ENCODE peak calls at places on chromosomes 5 and 9, in six cellular contexts. One of them, this sample, is unnamed.

GRCh38 chr9:99158629-99159028 is 53.7 kb downstream of the TGFBR1 start:
- DNase-seq in IMR-90: no peak
- DNase-seq in neuronal stem cell: no peak
- DNase-seq in H1: no peak
- DNase-seq in H9: no peak
- DNase-seq in mesenchymal stem cell: no peak
- DNase-seq in this sample: no peak

GRCh38 chr5:38640012-38640395 is 83.6 kb upstream of the LIFR start:
- DNase-seq in IMR-90: peak; percentile 24
- DNase-seq in neuronal stem cell: no peak
- DNase-seq in H1: no peak
- DNase-seq in H9: no peak
- DNase-seq in mesenchymal stem cell: peak; percentile 68
- DNase-seq in this sample: no peak

GRCh38 chr5:179317411-179318192 is 27.7 kb downstream of the ADAMTS2 start:
- DNase-seq in IMR-90: no peak
- DNase-seq in neuronal stem cell: no peak
- DNase-seq in H1: no peak
- DNase-seq in H9: no peak
- DNase-seq in mesenchymal stem cell: no peak
- DNase-seq in this sample: no peak

GRCh38 chr5:96023518-96023917 is 61.9 kb upstream of the ELL2 start:
- DNase-seq in IMR-90: peak; percentile 69
- DNase-seq in neuronal stem cell: no peak
- DNase-seq in H1: no peak
- DNase-seq in H9: no peak
- DNase-seq in mesenchymal stem cell: peak; percentile 49
- DNase-seq in this sample: peak; percentile 20

GRCh38 chr5:133700251-133700650 is 87.9 kb upstream of the FSTL4 start:
- DNase-seq in IMR-90: no peak
- DNase-seq in neuronal stem cell: no peak
- DNase-seq in H1: no peak
- DNase-seq in H9: no peak
- DNase-seq in mesenchymal stem cell: no peak
- DNase-seq in this sample: no peak

GRCh38 chr9:14415947-14416346 is 102.0 kb upstream of the NFIB start:
- DNase-seq in IMR-90: peak; percentile 92
- DNase-seq in neuronal stem cell: no peak
- DNase-seq in H1: no peak
- DNase-seq in H9: no peak
- DNase-seq in mesenchymal stem cell: peak; percentile 87
- DNase-seq in this sample: no peak

GRCh38 chr5:72015103-72015548 is 92.1 kb upstream of the MAP1B start:
- DNase-seq in IMR-90: peak; percentile 56
- DNase-seq in neuronal stem cell: no peak
- DNase-seq in H1: no peak
- DNase-seq in H9: no peak
- DNase-seq in mesenchymal stem cell: peak; percentile 36
- DNase-seq in this sample: no peak

GRCh38 chr5:168422431-168422830 is 63.8 kb upstream of the RARS1 start:
- DNase-seq in IMR-90: no peak
- DNase-seq in neuronal stem cell: no peak
- DNase-seq in H1: no peak
- DNase-seq in H9: no peak
- DNase-seq in mesenchymal stem cell: no peak
- DNase-seq in this sample: peak; percentile 57

GRCh38 chr9:137055385-137056364 is 1.8 kb upstream of the ENTPD2 start:
- DNase-seq in IMR-90: peak; percentile 41
- DNase-seq in neuronal stem cell: no peak
- DNase-seq in H1: no peak
- DNase-seq in H9: no peak
- DNase-seq in mesenchymal stem cell: no peak
- DNase-seq in this sample: no peak

GRCh38 chr5:102778478-102778877 is 23.4 kb downstream of the PAM start:
- DNase-seq in IMR-90: peak; percentile 74
- DNase-seq in neuronal stem cell: no peak
- DNase-seq in H1: no peak
- DNase-seq in H9: no peak
- DNase-seq in mesenchymal stem cell: no peak
- DNase-seq in this sample: no peak

GRCh38 chr5:67310169-67310568 is 113.6 kb upstream of the CD180 start:
- DNase-seq in IMR-90: no peak
- DNase-seq in neuronal stem cell: no peak
- DNase-seq in H1: no peak
- DNase-seq in H9: no peak
- DNase-seq in mesenchymal stem cell: no peak
- DNase-seq in this sample: no peak

GRCh38 chr5:76729373-76730290 is 13.7 kb downstream of the F2R start:
- DNase-seq in IMR-90: no peak
- DNase-seq in neuronal stem cell: no peak
- DNase-seq in H1: no peak
- DNase-seq in H9: no peak
- DNase-seq in mesenchymal stem cell: no peak
- DNase-seq in this sample: no peak

GRCh38 chr5:61790007-61790406 is 457.9 kb downstream of the ZSWIM6 start:
- DNase-seq in IMR-90: no peak
- DNase-seq in neuronal stem cell: no peak
- DNase-seq in H1: no peak
- DNase-seq in H9: no peak
- DNase-seq in mesenchymal stem cell: no peak
- DNase-seq in this sample: no peak

GRCh38 chr9:100064872-100065581 is 33.8 kb downstream of the ERP44 start:
- DNase-seq in IMR-90: peak; percentile 92
- DNase-seq in neuronal stem cell: no peak
- DNase-seq in H1: no peak
- DNase-seq in H9: no peak
- DNase-seq in mesenchymal stem cell: peak; percentile 76
- DNase-seq in this sample: no peak

GRCh38 chr5:11477786-11478185 is 426.5 kb downstream of the CTNND2 start:
- DNase-seq in IMR-90: no peak
- DNase-seq in neuronal stem cell: no peak
- DNase-seq in H1: no peak
- DNase-seq in H9: no peak
- DNase-seq in mesenchymal stem cell: no peak
- DNase-seq in this sample: no peak

GRCh38 chr5:132475531-132475930 is 15.0 kb downstream of the IRF1 start:
- DNase-seq in IMR-90: no peak
- DNase-seq in neuronal stem cell: no peak
- DNase-seq in H1: no peak
- DNase-seq in H9: no peak
- DNase-seq in mesenchymal stem cell: peak; percentile 41
- DNase-seq in this sample: no peak

GRCh38 chr5:50958852-50959457 is 292.5 kb downstream of the PARP8 start:
- DNase-seq in IMR-90: peak; percentile 30
- DNase-seq in neuronal stem cell: peak; percentile 12
- DNase-seq in H1: no peak
- DNase-seq in H9: no peak
- DNase-seq in mesenchymal stem cell: peak; percentile 50
- DNase-seq in this sample: peak; percentile 54

GRCh38 chr5:1709186-1709803 is 90.3 kb downstream of the MRPL36 start:
- DNase-seq in IMR-90: no peak
- DNase-seq in neuronal stem cell: no peak
- DNase-seq in H1: no peak
- DNase-seq in H9: peak; percentile 44
- DNase-seq in mesenchymal stem cell: no peak
- DNase-seq in this sample: peak; percentile 31

GRCh38 chr5:2263763-2264162 is 381.0 kb upstream of the IRX4 start:
- DNase-seq in IMR-90: no peak
- DNase-seq in neuronal stem cell: no peak
- DNase-seq in H1: no peak
- DNase-seq in H9: no peak
- DNase-seq in mesenchymal stem cell: no peak
- DNase-seq in this sample: no peak

GRCh38 chr5:146302428-146302827 is 36.2 kb upstream of the POU4F3 start:
- DNase-seq in IMR-90: no peak
- DNase-seq in neuronal stem cell: no peak
- DNase-seq in H1: no peak
- DNase-seq in H9: no peak
- DNase-seq in mesenchymal stem cell: no peak
- DNase-seq in this sample: no peak

GRCh38 chr5:53331463-53331862 is 149.0 kb upstream of the FST start:
- DNase-seq in IMR-90: peak; percentile 94
- DNase-seq in neuronal stem cell: no peak
- DNase-seq in H1: no peak
- DNase-seq in H9: no peak
- DNase-seq in mesenchymal stem cell: peak; percentile 32
- DNase-seq in this sample: no peak

GRCh38 chr5:1378866-1379659 is 34.2 kb upstream of the CLPTM1L start:
- DNase-seq in IMR-90: no peak
- DNase-seq in neuronal stem cell: no peak
- DNase-seq in H1: no peak
- DNase-seq in H9: no peak
- DNase-seq in mesenchymal stem cell: no peak
- DNase-seq in this sample: no peak

GRCh38 chr5:124647393-124647792 is 99.0 kb downstream of the ZNF608 start:
- DNase-seq in IMR-90: no peak
- DNase-seq in neuronal stem cell: no peak
- DNase-seq in H1: no peak
- DNase-seq in H9: no peak
- DNase-seq in mesenchymal stem cell: no peak
- DNase-seq in this sample: no peak

GRCh38 chr5:124650960-124651662 is 95.3 kb downstream of the ZNF608 start:
- DNase-seq in IMR-90: peak; percentile 84
- DNase-seq in neuronal stem cell: no peak
- DNase-seq in H1: no peak
- DNase-seq in H9: no peak
- DNase-seq in mesenchymal stem cell: no peak
- DNase-seq in this sample: no peak

GRCh38 chr5:124649548-124650501 is 96.6 kb downstream of the ZNF608 start:
- DNase-seq in IMR-90: peak; percentile 93
- DNase-seq in neuronal stem cell: no peak
- DNase-seq in H1: no peak
- DNase-seq in H9: no peak
- DNase-seq in mesenchymal stem cell: peak; percentile 94
- DNase-seq in this sample: no peak

GRCh38 chr5:124651663-124652513 is 94.6 kb downstream of the ZNF608 start:
- DNase-seq in IMR-90: no peak
- DNase-seq in neuronal stem cell: peak; percentile 78
- DNase-seq in H1: no peak
- DNase-seq in H9: peak; percentile 89
- DNase-seq in mesenchymal stem cell: peak; percentile 89
- DNase-seq in this sample: peak; percentile 84

DNA sequence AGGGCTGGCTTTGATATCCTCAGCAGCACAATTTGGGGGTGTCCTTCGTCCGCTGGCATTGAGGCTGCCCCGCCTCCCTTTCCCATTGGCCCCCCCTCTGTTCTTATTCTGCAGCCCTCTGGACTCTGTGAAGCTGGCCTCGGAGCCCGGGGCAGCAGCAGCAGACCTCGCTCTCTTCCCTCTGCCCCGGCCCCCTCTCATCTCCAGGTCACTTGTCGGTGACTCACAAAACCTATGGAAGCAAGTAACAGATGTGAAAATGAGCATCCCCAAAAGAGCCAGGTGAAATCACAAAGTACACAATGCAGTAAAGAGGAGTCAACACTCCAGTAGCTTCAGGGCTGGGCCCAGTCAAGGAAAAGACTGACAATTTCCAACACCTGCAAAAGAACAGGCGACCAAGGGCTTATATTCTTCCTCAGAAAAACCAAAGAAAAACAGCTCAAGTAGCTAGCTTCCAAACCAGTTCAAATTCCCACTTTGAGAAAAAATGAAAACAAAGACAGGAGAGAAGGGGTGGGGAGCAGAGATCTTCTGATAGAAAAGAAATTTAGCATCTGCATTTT is 97.5 kb downstream of the ZNF608 start:
- DNase-seq in IMR-90: no peak
- DNase-seq in neuronal stem cell: no peak
- DNase-seq in H1: no peak
- DNase-seq in H9: no peak
- DNase-seq in mesenchymal stem cell: no peak
- DNase-seq in this sample: no peak
- H4K8ac ChIP-seq in IMR-90: peak overlapping the region; percentile 33
- H4K8ac ChIP-seq in neuronal stem cell: no peak overlapping the region
- H4K8ac ChIP-seq in H1: no peak overlapping the region
- H4K8ac ChIP-seq in H9: no peak overlapping the region
- H4K8ac ChIP-seq in mesenchymal stem cell: no peak overlapping the region
- H4K8ac ChIP-seq in this sample: no peak overlapping the region

GRCh38 chr5:172732201-172732865 is 38.7 kb downstream of the DUSP1 start:
- DNase-seq in IMR-90: no peak
- DNase-seq in neuronal stem cell: no peak
- DNase-seq in H1: no peak
- DNase-seq in H9: no peak
- DNase-seq in mesenchymal stem cell: no peak
- DNase-seq in this sample: no peak
- H4K8ac ChIP-seq in IMR-90: no peak overlapping the region
- H4K8ac ChIP-seq in neuronal stem cell: no peak overlapping the region
- H4K8ac ChIP-seq in H1: no peak overlapping the region
- H4K8ac ChIP-seq in H9: no peak overlapping the region
- H4K8ac ChIP-seq in mesenchymal stem cell: peak overlapping the region; percentile 97
- H4K8ac ChIP-seq in this sample: no peak overlapping the region

GRCh38 chr5:139647406-139648204 is 544 bp upstream of the CXXC5 start:
- DNase-seq in IMR-90: no peak
- DNase-seq in neuronal stem cell: no peak
- DNase-seq in H1: no peak
- DNase-seq in H9: no peak
- DNase-seq in mesenchymal stem cell: no peak
- DNase-seq in this sample: peak; percentile 69
- H4K8ac ChIP-seq in IMR-90: no peak overlapping the region
- H4K8ac ChIP-seq in neuronal stem cell: no peak overlapping the region
- H4K8ac ChIP-seq in H1: peak overlapping the region; percentile 36
- H4K8ac ChIP-seq in H9: no peak overlapping the region
- H4K8ac ChIP-seq in mesenchymal stem cell: peak overlapping the region; percentile 48
- H4K8ac ChIP-seq in this sample: no peak overlapping the region

GRCh38 chr5:10091701-10092100 is 158.0 kb downstream of the ATPSCKMT start:
- DNase-seq in IMR-90: no peak
- DNase-seq in neuronal stem cell: no peak
- DNase-seq in H1: no peak
- DNase-seq in H9: peak; percentile 39
- DNase-seq in mesenchymal stem cell: no peak
- DNase-seq in this sample: no peak

GRCh38 chr5:10090074-10090473 is 159.6 kb downstream of the ATPSCKMT start:
- DNase-seq in IMR-90: no peak
- DNase-seq in neuronal stem cell: no peak
- DNase-seq in H1: no peak
- DNase-seq in H9: no peak
- DNase-seq in mesenchymal stem cell: no peak
- DNase-seq in this sample: no peak
- H4K8ac ChIP-seq in IMR-90: no peak overlapping the region
- H4K8ac ChIP-seq in neuronal stem cell: no peak overlapping the region
- H4K8ac ChIP-seq in H1: no peak overlapping the region
- H4K8ac ChIP-seq in H9: no peak overlapping the region
- H4K8ac ChIP-seq in mesenchymal stem cell: no peak overlapping the region
- H4K8ac ChIP-seq in this sample: no peak overlapping the region

GRCh38 chr9:34638138-34638445 is 505 bp upstream of the SIGMAR1 start:
- DNase-seq in IMR-90: no peak
- DNase-seq in neuronal stem cell: no peak
- DNase-seq in H1: peak; percentile 33
- DNase-seq in H9: no peak
- DNase-seq in mesenchymal stem cell: no peak
- DNase-seq in this sample: no peak
- H4K8ac ChIP-seq in IMR-90: peak overlapping the region; percentile 96
- H4K8ac ChIP-seq in neuronal stem cell: no peak overlapping the region
- H4K8ac ChIP-seq in H1: no peak overlapping the region
- H4K8ac ChIP-seq in H9: no peak overlapping the region
- H4K8ac ChIP-seq in mesenchymal stem cell: peak overlapping the region; percentile 99
- H4K8ac ChIP-seq in this sample: no peak overlapping the region

DNA sequence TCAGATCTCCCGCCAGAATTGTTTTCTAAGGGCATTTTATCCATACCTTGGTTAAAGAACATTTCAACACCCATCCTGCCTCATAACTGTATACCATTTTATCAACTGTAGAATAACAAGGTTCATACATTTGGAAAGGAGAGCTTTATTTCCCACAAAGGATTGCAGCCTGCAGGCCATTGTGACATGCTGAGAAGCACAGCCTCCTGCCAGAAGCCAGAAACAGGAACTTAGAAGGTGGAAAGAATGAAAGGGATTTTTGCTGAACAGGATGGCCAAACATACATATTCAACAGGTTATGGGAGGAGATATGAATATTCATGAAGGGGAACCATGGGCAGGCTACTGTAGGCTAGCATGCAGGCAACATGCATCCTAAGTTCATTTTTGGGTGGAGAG is 59.8 kb upstream of the DIRAS2 start:
- DNase-seq in IMR-90: no peak
- DNase-seq in neuronal stem cell: no peak
- DNase-seq in H1: no peak
- DNase-seq in H9: no peak
- DNase-seq in mesenchymal stem cell: no peak
- DNase-seq in this sample: no peak
- H4K8ac ChIP-seq in IMR-90: no peak overlapping the region
- H4K8ac ChIP-seq in neuronal stem cell: no peak overlapping the region
- H4K8ac ChIP-seq in H1: no peak overlapping the region
- H4K8ac ChIP-seq in H9: no peak overlapping the region
- H4K8ac ChIP-seq in mesenchymal stem cell: no peak overlapping the region
- H4K8ac ChIP-seq in this sample: no peak overlapping the region

This sample was measured in mesendoderm.